ENCODE peak calls at places on chromosomes 7 and 10, in seven cellular contexts. One of them, this sample, is unnamed.

GRCh38 chr10:113767222-113767621 is 15.7 kb downstream of the PLEKHS1 start:
- DNase-seq in cardiac fibroblast: no peak
- DNase-seq in nephron progenitor cell: no peak
- DNase-seq in colonic mucosa: no peak
- DNase-seq in right lobe of liver: no peak
- DNase-seq in fibroblast of lung: no peak
- DNase-seq in esophagus squamous epithelium: no peak
- DNase-seq in this sample: no peak

GRCh38 chr10:33291053-33291592 is 43.3 kb downstream of the NRP1 start:
- DNase-seq in esophagus squamous epithelium: no peak
- DNase-seq in nephron progenitor cell: no peak
- DNase-seq in colonic mucosa: no peak
- DNase-seq in right lobe of liver: no peak
- DNase-seq in fibroblast of lung: peak; percentile 94
- DNase-seq in cardiac fibroblast: peak; percentile 78
- DNase-seq in this sample: no peak

GRCh38 chr10:37736120-37736519 is 121.3 kb downstream of the ZNF248 start:
- DNase-seq in right lobe of liver: no peak
- DNase-seq in colonic mucosa: no peak
- DNase-seq in cardiac fibroblast: no peak
- DNase-seq in fibroblast of lung: no peak
- DNase-seq in esophagus squamous epithelium: no peak
- DNase-seq in nephron progenitor cell: no peak
- DNase-seq in this sample: no peak

GRCh38 chr7:158247758-158248487 is 339.7 kb downstream of the PTPRN2 start:
- DNase-seq in colonic mucosa: no peak
- DNase-seq in cardiac fibroblast: no peak
- DNase-seq in esophagus squamous epithelium: no peak
- DNase-seq in right lobe of liver: peak; percentile 21
- DNase-seq in nephron progenitor cell: no peak
- DNase-seq in fibroblast of lung: no peak
- DNase-seq in this sample: no peak

GRCh38 chr7:130063036-130063435 is 7.3 kb upstream of the KLHDC10 start:
- DNase-seq in cardiac fibroblast: peak; percentile 57
- DNase-seq in right lobe of liver: peak; percentile 63
- DNase-seq in colonic mucosa: peak; percentile 56
- DNase-seq in fibroblast of lung: no peak
- DNase-seq in esophagus squamous epithelium: no peak
- DNase-seq in nephron progenitor cell: peak; percentile 81
- DNase-seq in this sample: peak; percentile 82

GRCh38 chr10:126147866-126148578 is 240.3 kb downstream of the ADAM12 start:
- DNase-seq in colonic mucosa: peak; percentile 13
- DNase-seq in fibroblast of lung: peak; percentile 91
- DNase-seq in esophagus squamous epithelium: no peak
- DNase-seq in cardiac fibroblast: peak; percentile 78
- DNase-seq in right lobe of liver: no peak
- DNase-seq in nephron progenitor cell: no peak
- DNase-seq in this sample: no peak

GRCh38 chr7:97218767-97219166 is 101.3 kb downstream of the SDHAF3 start:
- DNase-seq in fibroblast of lung: no peak
- DNase-seq in right lobe of liver: no peak
- DNase-seq in esophagus squamous epithelium: no peak
- DNase-seq in cardiac fibroblast: no peak
- DNase-seq in nephron progenitor cell: no peak
- DNase-seq in colonic mucosa: no peak
- DNase-seq in this sample: no peak

GRCh38 chr7:157458254-157458633 is 121.4 kb downstream of the DNAJB6 start:
- DNase-seq in fibroblast of lung: no peak
- DNase-seq in esophagus squamous epithelium: no peak
- DNase-seq in right lobe of liver: no peak
- DNase-seq in cardiac fibroblast: no peak
- DNase-seq in nephron progenitor cell: peak; percentile 54
- DNase-seq in colonic mucosa: no peak
- DNase-seq in this sample: no peak

GRCh38 chr7:96709381-96710228 is at the start of gene SEM1:
- DNase-seq in cardiac fibroblast: peak; percentile 90
- DNase-seq in esophagus squamous epithelium: peak; percentile 10
- DNase-seq in colonic mucosa: peak; percentile 93
- DNase-seq in fibroblast of lung: peak; percentile 87
- DNase-seq in nephron progenitor cell: peak; percentile 71
- DNase-seq in right lobe of liver: peak; percentile 90
- DNase-seq in this sample: peak; percentile 57

GRCh38 chr10:65358565-65358964 is 1567.3 kb upstream of the LRRTM3 start:
- DNase-seq in fibroblast of lung: peak; percentile 4
- DNase-seq in cardiac fibroblast: peak; percentile 34
- DNase-seq in right lobe of liver: no peak
- DNase-seq in esophagus squamous epithelium: no peak
- DNase-seq in nephron progenitor cell: peak; percentile 12
- DNase-seq in colonic mucosa: no peak
- DNase-seq in this sample: no peak

GRCh38 chr10:32627183-32627582 is 181.2 kb downstream of the CCDC7 start:
- DNase-seq in colonic mucosa: no peak
- DNase-seq in cardiac fibroblast: no peak
- DNase-seq in fibroblast of lung: no peak
- DNase-seq in right lobe of liver: no peak
- DNase-seq in nephron progenitor cell: no peak
- DNase-seq in esophagus squamous epithelium: no peak
- DNase-seq in this sample: no peak

GRCh38 chr10:13536674-13537366 is 8.0 kb upstream of the BEND7 start:
- DNase-seq in colonic mucosa: peak; percentile 51
- DNase-seq in right lobe of liver: peak; percentile 70
- DNase-seq in cardiac fibroblast: peak; percentile 41
- DNase-seq in esophagus squamous epithelium: no peak
- DNase-seq in fibroblast of lung: peak; percentile 46
- DNase-seq in nephron progenitor cell: peak; percentile 72
- DNase-seq in this sample: peak; percentile 71

GRCh38 chr10:133339708-133340380 is 3.1 kb upstream of the CALY start:
- DNase-seq in right lobe of liver: no peak
- DNase-seq in cardiac fibroblast: no peak
- DNase-seq in nephron progenitor cell: no peak
- DNase-seq in esophagus squamous epithelium: no peak
- DNase-seq in fibroblast of lung: no peak
- DNase-seq in colonic mucosa: no peak
- DNase-seq in this sample: no peak

GRCh38 chr7:121547341-121548092 is 151.4 kb upstream of the FAM3C start:
- DNase-seq in cardiac fibroblast: peak; percentile 86
- DNase-seq in right lobe of liver: no peak
- DNase-seq in esophagus squamous epithelium: no peak
- DNase-seq in nephron progenitor cell: peak; percentile 5
- DNase-seq in colonic mucosa: no peak
- DNase-seq in fibroblast of lung: peak; percentile 62
- DNase-seq in this sample: no peak

GRCh38 chr7:73919694-73920375 is 58.9 kb downstream of the TMEM270 start:
- DNase-seq in right lobe of liver: no peak
- DNase-seq in esophagus squamous epithelium: no peak
- DNase-seq in cardiac fibroblast: no peak
- DNase-seq in nephron progenitor cell: no peak
- DNase-seq in fibroblast of lung: no peak
- DNase-seq in colonic mucosa: no peak
- DNase-seq in this sample: no peak

GRCh38 chr10:99394256-99394655 is 36.2 kb downstream of the GOT1 start:
- DNase-seq in esophagus squamous epithelium: no peak
- DNase-seq in colonic mucosa: no peak
- DNase-seq in cardiac fibroblast: no peak
- DNase-seq in fibroblast of lung: no peak
- DNase-seq in right lobe of liver: no peak
- DNase-seq in nephron progenitor cell: no peak
- DNase-seq in this sample: no peak

GRCh38 chr7:16563281-16564022 is 36.8 kb downstream of the LRRC72 start:
- DNase-seq in cardiac fibroblast: peak; percentile 30
- DNase-seq in fibroblast of lung: no peak
- DNase-seq in colonic mucosa: no peak
- DNase-seq in right lobe of liver: no peak
- DNase-seq in esophagus squamous epithelium: no peak
- DNase-seq in nephron progenitor cell: no peak
- DNase-seq in this sample: no peak

GRCh38 chr7:29325508-29325907 is 130.9 kb downstream of the CHN2 start:
- DNase-seq in fibroblast of lung: no peak
- DNase-seq in esophagus squamous epithelium: no peak
- DNase-seq in right lobe of liver: no peak
- DNase-seq in colonic mucosa: peak; percentile 36
- DNase-seq in cardiac fibroblast: no peak
- DNase-seq in nephron progenitor cell: no peak
- DNase-seq in this sample: no peak

GRCh38 chr10:103556383-103557007 is 63.0 kb downstream of the NEURL1 start:
- DNase-seq in fibroblast of lung: no peak
- DNase-seq in right lobe of liver: no peak
- DNase-seq in cardiac fibroblast: no peak
- DNase-seq in colonic mucosa: no peak
- DNase-seq in nephron progenitor cell: no peak
- DNase-seq in esophagus squamous epithelium: no peak
- DNase-seq in this sample: no peak

GRCh38 chr10:81873932-81874816 is 820 bp upstream of the NRG3 start:
- DNase-seq in esophagus squamous epithelium: no peak
- DNase-seq in right lobe of liver: peak; percentile 76
- DNase-seq in colonic mucosa: peak; percentile 20
- DNase-seq in nephron progenitor cell: peak; percentile 87
- DNase-seq in cardiac fibroblast: peak; percentile 59
- DNase-seq in fibroblast of lung: peak; percentile 41
- DNase-seq in this sample: peak; percentile 69

GRCh38 chr7:129218514-129219036 is 6.3 kb upstream of the AHCYL2 start:
- DNase-seq in nephron progenitor cell: peak; percentile 87
- DNase-seq in fibroblast of lung: peak; percentile 59
- DNase-seq in esophagus squamous epithelium: no peak
- DNase-seq in right lobe of liver: peak; percentile 76
- DNase-seq in cardiac fibroblast: peak; percentile 86
- DNase-seq in colonic mucosa: peak; percentile 90
- DNase-seq in this sample: peak; percentile 86

DNA sequence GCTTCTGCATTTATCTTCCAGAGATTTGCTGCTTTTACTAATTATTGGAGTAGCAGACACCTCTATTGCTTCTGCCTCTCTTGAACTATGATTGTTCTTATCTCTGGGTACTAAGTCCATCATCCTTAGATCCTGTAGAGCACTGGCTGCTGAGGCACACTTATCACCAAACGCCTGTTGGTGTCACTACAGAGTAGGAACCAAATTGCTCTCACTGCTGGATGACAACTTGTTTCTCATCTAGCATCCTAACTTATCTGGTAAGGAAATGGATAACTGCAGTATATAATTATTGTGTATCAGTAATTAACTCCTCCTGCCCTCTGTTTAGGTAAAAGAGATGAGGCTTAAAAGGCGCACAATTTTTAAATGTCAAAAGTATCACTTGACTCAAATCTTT is 1059.4 kb downstream of the NRG3 start:
- DNase-seq in cardiac fibroblast: no peak
- DNase-seq in colonic mucosa: no peak
- DNase-seq in nephron progenitor cell: no peak
- DNase-seq in esophagus squamous epithelium: no peak
- DNase-seq in fibroblast of lung: no peak
- DNase-seq in right lobe of liver: no peak
- DNase-seq in this sample: no peak
- TF ChIP-seq CTCF in cardiac fibroblast: peak; percentile 5
- TF ChIP-seq CTCF in colonic mucosa: no peak
- TF ChIP-seq CTCF in nephron progenitor cell: no peak
- TF ChIP-seq CTCF in esophagus squamous epithelium: no peak
- TF ChIP-seq CTCF in fibroblast of lung: no peak
- TF ChIP-seq CTCF in right lobe of liver: peak; percentile 4
- TF ChIP-seq CTCF in this sample: peak; percentile 48

GRCh38 chr7:133789951-133790350 is 337.2 kb upstream of the LRGUK start:
- DNase-seq in right lobe of liver: no peak
- DNase-seq in fibroblast of lung: peak; percentile 75
- DNase-seq in nephron progenitor cell: no peak
- DNase-seq in esophagus squamous epithelium: no peak
- DNase-seq in colonic mucosa: no peak
- DNase-seq in cardiac fibroblast: peak; percentile 36
- DNase-seq in this sample: no peak
- TF ChIP-seq CTCF in right lobe of liver: no peak
- TF ChIP-seq CTCF in fibroblast of lung: no peak
- TF ChIP-seq CTCF in nephron progenitor cell: no peak
- TF ChIP-seq CTCF in esophagus squamous epithelium: peak; percentile 4
- TF ChIP-seq CTCF in colonic mucosa: no peak
- TF ChIP-seq CTCF in cardiac fibroblast: no peak
- TF ChIP-seq CTCF in this sample: no peak

GRCh38 chr7:37352974-37353948 is 95.4 kb downstream of the ELMO1 start:
- DNase-seq in cardiac fibroblast: no peak
- DNase-seq in fibroblast of lung: no peak
- DNase-seq in right lobe of liver: no peak
- DNase-seq in colonic mucosa: peak; percentile 29
- DNase-seq in esophagus squamous epithelium: no peak
- DNase-seq in nephron progenitor cell: no peak
- DNase-seq in this sample: no peak
- TF ChIP-seq CTCF in cardiac fibroblast: no peak
- TF ChIP-seq CTCF in fibroblast of lung: peak; percentile 21
- TF ChIP-seq CTCF in right lobe of liver: peak; percentile 17
- TF ChIP-seq CTCF in colonic mucosa: peak; percentile 16
- TF ChIP-seq CTCF in esophagus squamous epithelium: peak; percentile 46
- TF ChIP-seq CTCF in nephron progenitor cell: peak; percentile 24
- TF ChIP-seq CTCF in this sample: peak; percentile 32

GRCh38 chr7:26181474-26182227 is 18.9 kb downstream of the HNRNPA2B1 start:
- DNase-seq in esophagus squamous epithelium: no peak
- DNase-seq in fibroblast of lung: no peak
- DNase-seq in cardiac fibroblast: no peak
- DNase-seq in right lobe of liver: no peak
- DNase-seq in colonic mucosa: no peak
- DNase-seq in nephron progenitor cell: no peak
- DNase-seq in this sample: no peak

GRCh38 chr7:26179826-26180497 is 20.6 kb downstream of the HNRNPA2B1 start:
- DNase-seq in nephron progenitor cell: no peak
- DNase-seq in cardiac fibroblast: no peak
- DNase-seq in esophagus squamous epithelium: no peak
- DNase-seq in fibroblast of lung: no peak
- DNase-seq in right lobe of liver: no peak
- DNase-seq in colonic mucosa: no peak
- DNase-seq in this sample: no peak

GRCh38 chr7:26180792-26181198 is 19.8 kb downstream of the HNRNPA2B1 start:
- DNase-seq in esophagus squamous epithelium: no peak
- DNase-seq in right lobe of liver: no peak
- DNase-seq in nephron progenitor cell: no peak
- DNase-seq in fibroblast of lung: no peak
- DNase-seq in cardiac fibroblast: no peak
- DNase-seq in colonic mucosa: no peak
- DNase-seq in this sample: no peak

GRCh38 chr7:26179422-26179821 is 21.1 kb downstream of the HNRNPA2B1 start:
- DNase-seq in fibroblast of lung: no peak
- DNase-seq in right lobe of liver: no peak
- DNase-seq in nephron progenitor cell: no peak
- DNase-seq in cardiac fibroblast: no peak
- DNase-seq in colonic mucosa: no peak
- DNase-seq in esophagus squamous epithelium: no peak
- DNase-seq in this sample: no peak

DNA sequence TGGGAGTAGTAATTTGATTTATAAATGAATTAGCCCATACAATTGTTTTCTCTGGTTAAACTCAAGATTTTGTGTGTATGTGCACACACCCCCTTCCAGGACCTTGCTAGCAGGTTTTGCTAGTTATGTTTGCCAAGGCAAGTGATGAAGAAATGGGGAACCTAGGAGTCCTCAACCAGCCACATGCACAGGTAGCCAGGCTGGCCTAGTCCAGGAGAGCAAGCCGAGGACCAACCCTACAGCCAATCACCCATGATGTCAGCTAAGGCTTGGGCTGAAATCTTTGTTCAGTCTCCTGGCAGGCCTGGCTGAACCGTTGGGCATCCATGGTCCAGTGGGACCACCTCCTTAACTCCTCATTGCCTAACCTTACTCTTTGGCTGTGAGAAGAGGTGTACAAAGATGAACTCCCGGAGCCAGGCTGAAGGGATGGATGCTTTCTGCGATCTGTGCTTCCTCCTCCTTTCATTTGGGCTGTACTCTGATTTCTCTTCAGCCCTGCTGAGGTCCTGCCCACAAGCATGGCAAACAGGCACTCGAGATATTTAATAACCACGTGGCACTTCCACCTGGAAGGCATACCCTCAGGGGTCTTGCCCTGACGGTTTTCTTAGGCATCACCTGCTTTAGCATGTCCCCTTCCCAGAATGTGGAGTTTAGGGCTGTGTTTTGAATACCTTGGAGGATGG is 22.1 kb downstream of the HNRNPA2B1 start:
- DNase-seq in cardiac fibroblast: no peak
- DNase-seq in esophagus squamous epithelium: no peak
- DNase-seq in fibroblast of lung: no peak
- DNase-seq in right lobe of liver: no peak
- DNase-seq in nephron progenitor cell: no peak
- DNase-seq in colonic mucosa: no peak
- DNase-seq in this sample: no peak
- TF ChIP-seq CTCF in cardiac fibroblast: no peak
- TF ChIP-seq CTCF in esophagus squamous epithelium: no peak
- TF ChIP-seq CTCF in fibroblast of lung: no peak
- TF ChIP-seq CTCF in right lobe of liver: no peak
- TF ChIP-seq CTCF in nephron progenitor cell: no peak
- TF ChIP-seq CTCF in colonic mucosa: no peak
- TF ChIP-seq CTCF in this sample: no peak